ENCODE peak calls at places on chromosomes 6 and 20, in eight cellular contexts. One of them, this sample, is unnamed. For H3K4me1, the result is how much of the 10 kb centered on the place peaks cover.

GRCh38 chr6:92756912-92757311 is 662.4 kb downstream of the EPHA7 start:
- DNase-seq in adrenal gland: no peak
- DNase-seq in A549: no peak
- DNase-seq in pancreas: no peak
- DNase-seq in psoas muscle: no peak
- DNase-seq in heart left ventricle: no peak
- DNase-seq in IMR-90: peak
- DNase-seq in right lobe of liver: no peak
- DNase-seq in this sample: no peak

GRCh38 chr6:91565207-91565606 is 978.3 kb upstream of the MAP3K7 start:
- DNase-seq in right lobe of liver: no peak
- DNase-seq in IMR-90: no peak
- DNase-seq in pancreas: no peak
- DNase-seq in heart left ventricle: no peak
- DNase-seq in adrenal gland: no peak
- DNase-seq in psoas muscle: no peak
- DNase-seq in A549: no peak
- DNase-seq in this sample: no peak

GRCh38 chr6:109458774-109459531 is 3.4 kb upstream of the MICAL1 start:
- DNase-seq in IMR-90: no peak
- DNase-seq in right lobe of liver: no peak
- DNase-seq in adrenal gland: no peak
- DNase-seq in psoas muscle: no peak
- DNase-seq in heart left ventricle: no peak
- DNase-seq in A549: no peak
- DNase-seq in pancreas: no peak
- DNase-seq in this sample: no peak

GRCh38 chr6:1316482-1317220 is 4.8 kb downstream of the FOXQ1 start:
- DNase-seq in right lobe of liver: no peak
- DNase-seq in adrenal gland: peak
- DNase-seq in A549: no peak
- DNase-seq in psoas muscle: no peak
- DNase-seq in pancreas: peak
- DNase-seq in heart left ventricle: no peak
- DNase-seq in IMR-90: no peak
- DNase-seq in this sample: no peak

GRCh38 chr6:35687658-35688604 is 784 bp downstream of the FKBP5 start:
- DNase-seq in IMR-90: peak
- DNase-seq in pancreas: peak
- DNase-seq in adrenal gland: peak
- DNase-seq in right lobe of liver: peak
- DNase-seq in psoas muscle: peak
- DNase-seq in A549: peak
- DNase-seq in heart left ventricle: peak
- DNase-seq in this sample: peak

GRCh38 chr6:159582736-159583135 is 110.3 kb downstream of the SOD2 start:
- DNase-seq in right lobe of liver: no peak
- DNase-seq in psoas muscle: no peak
- DNase-seq in A549: no peak
- DNase-seq in heart left ventricle: no peak
- DNase-seq in adrenal gland: no peak
- DNase-seq in IMR-90: no peak
- DNase-seq in pancreas: no peak
- DNase-seq in this sample: no peak

GRCh38 chr20:17786221-17786718 is 86.5 kb downstream of the BANF2 start:
- DNase-seq in pancreas: no peak
- DNase-seq in psoas muscle: peak
- DNase-seq in heart left ventricle: peak
- DNase-seq in right lobe of liver: no peak
- DNase-seq in A549: no peak
- DNase-seq in adrenal gland: no peak
- DNase-seq in IMR-90: peak
- DNase-seq in this sample: no peak

GRCh38 chr6:132209351-132209750 is 191.9 kb downstream of the MOXD1 start:
- DNase-seq in A549: no peak
- DNase-seq in psoas muscle: no peak
- DNase-seq in adrenal gland: no peak
- DNase-seq in pancreas: no peak
- DNase-seq in IMR-90: no peak
- DNase-seq in right lobe of liver: no peak
- DNase-seq in heart left ventricle: no peak
- DNase-seq in this sample: no peak

GRCh38 chr20:10433623-10434466 is at the start of gene MKKS:
- DNase-seq in psoas muscle: peak
- DNase-seq in pancreas: peak
- DNase-seq in IMR-90: peak
- DNase-seq in A549: peak
- DNase-seq in right lobe of liver: peak
- DNase-seq in adrenal gland: peak
- DNase-seq in heart left ventricle: peak
- DNase-seq in this sample: peak

GRCh38 chr6:120869397-120869796 is 464.9 kb downstream of the TBC1D32 start:
- DNase-seq in IMR-90: no peak
- DNase-seq in pancreas: no peak
- DNase-seq in right lobe of liver: no peak
- DNase-seq in adrenal gland: no peak
- DNase-seq in A549: no peak
- DNase-seq in heart left ventricle: no peak
- DNase-seq in psoas muscle: no peak
- DNase-seq in this sample: no peak

GRCh38 chr6:36793296-36793912 is 45.8 kb downstream of the CPNE5 start:
- DNase-seq in A549: no peak
- DNase-seq in psoas muscle: no peak
- DNase-seq in heart left ventricle: no peak
- DNase-seq in adrenal gland: no peak
- DNase-seq in right lobe of liver: no peak
- DNase-seq in pancreas: no peak
- DNase-seq in IMR-90: no peak
- DNase-seq in this sample: no peak

GRCh38 chr6:33693186-33694158 is 18.0 kb downstream of the UQCC2 start:
- DNase-seq in pancreas: no peak
- DNase-seq in heart left ventricle: peak
- DNase-seq in IMR-90: no peak
- DNase-seq in adrenal gland: no peak
- DNase-seq in right lobe of liver: peak
- DNase-seq in A549: no peak
- DNase-seq in psoas muscle: no peak
- DNase-seq in this sample: no peak

GRCh38 chr6:111530777-111531176 is 47.8 kb upstream of the REV3L start:
- DNase-seq in psoas muscle: no peak
- DNase-seq in IMR-90: no peak
- DNase-seq in pancreas: no peak
- DNase-seq in heart left ventricle: no peak
- DNase-seq in adrenal gland: no peak
- DNase-seq in A549: no peak
- DNase-seq in right lobe of liver: no peak
- DNase-seq in this sample: no peak

GRCh38 chr20:41598719-41599118 is 19.5 kb downstream of the CHD6 start:
- DNase-seq in IMR-90: no peak
- DNase-seq in heart left ventricle: no peak
- DNase-seq in A549: no peak
- DNase-seq in right lobe of liver: no peak
- DNase-seq in adrenal gland: no peak
- DNase-seq in pancreas: no peak
- DNase-seq in psoas muscle: no peak
- DNase-seq in this sample: no peak

GRCh38 chr6:50956014-50956413 is 137.3 kb downstream of the TFAP2B start:
- DNase-seq in A549: no peak
- DNase-seq in adrenal gland: no peak
- DNase-seq in psoas muscle: no peak
- DNase-seq in right lobe of liver: no peak
- DNase-seq in pancreas: no peak
- DNase-seq in heart left ventricle: no peak
- DNase-seq in IMR-90: no peak
- DNase-seq in this sample: no peak
- H3K4me3 ChIP-seq in A549: no peak
- H3K4me3 ChIP-seq in adrenal gland: no peak
- H3K4me3 ChIP-seq in psoas muscle: no peak
- H3K4me3 ChIP-seq in right lobe of liver: no peak
- H3K4me3 ChIP-seq in pancreas: no peak
- H3K4me3 ChIP-seq in heart left ventricle: no peak
- H3K4me3 ChIP-seq in IMR-90: no peak
- H3K4me3 ChIP-seq in this sample: no peak

DNA sequence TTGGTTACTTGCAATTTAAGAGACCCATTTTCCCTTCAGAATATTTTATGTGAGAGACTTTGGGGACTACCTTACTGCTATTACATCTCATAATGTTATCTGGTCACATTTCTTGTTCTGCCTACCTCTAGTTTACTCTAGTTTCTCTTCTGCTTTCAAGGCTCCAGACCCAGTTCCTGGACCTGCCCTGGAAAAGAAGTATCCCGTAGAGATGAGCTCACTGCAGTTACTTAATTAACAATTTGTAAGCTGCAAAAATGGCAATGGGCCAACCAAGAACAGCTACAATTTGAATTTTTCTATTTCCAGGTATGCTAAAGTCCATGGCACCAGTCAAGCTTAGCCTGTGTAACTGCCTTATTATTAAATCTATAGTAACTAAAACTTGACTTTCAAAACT is 25.0 kb downstream of the TAB2 start:
- DNase-seq in A549: no peak
- DNase-seq in psoas muscle: no peak
- DNase-seq in pancreas: no peak
- DNase-seq in adrenal gland: no peak
- DNase-seq in right lobe of liver: no peak
- DNase-seq in heart left ventricle: no peak
- DNase-seq in IMR-90: no peak
- DNase-seq in this sample: no peak
- H3K4me1 ChIP-seq in A549: under half
- H3K4me1 ChIP-seq in psoas muscle: under half
- H3K4me1 ChIP-seq in pancreas: under half
- H3K4me1 ChIP-seq in adrenal gland: under half
- H3K4me1 ChIP-seq in right lobe of liver: under half
- H3K4me1 ChIP-seq in heart left ventricle: under half
- H3K4me1 ChIP-seq in IMR-90: under half
- H3K4me1 ChIP-seq in this sample: under half

GRCh38 chr6:77454386-77454785 is 8.9 kb downstream of the HTR1B start:
- DNase-seq in heart left ventricle: no peak
- DNase-seq in psoas muscle: no peak
- DNase-seq in right lobe of liver: no peak
- DNase-seq in A549: no peak
- DNase-seq in pancreas: no peak
- DNase-seq in adrenal gland: no peak
- DNase-seq in IMR-90: peak
- DNase-seq in this sample: no peak

GRCh38 chr6:77457720-77458349 is 5.5 kb downstream of the HTR1B start:
- DNase-seq in IMR-90: peak
- DNase-seq in psoas muscle: peak
- DNase-seq in adrenal gland: peak
- DNase-seq in pancreas: peak
- DNase-seq in heart left ventricle: peak
- DNase-seq in right lobe of liver: no peak
- DNase-seq in A549: peak
- DNase-seq in this sample: no peak

GRCh38 chr6:77458421-77458820 is 4.9 kb downstream of the HTR1B start:
- DNase-seq in pancreas: no peak
- DNase-seq in A549: no peak
- DNase-seq in psoas muscle: no peak
- DNase-seq in IMR-90: no peak
- DNase-seq in adrenal gland: no peak
- DNase-seq in heart left ventricle: no peak
- DNase-seq in right lobe of liver: no peak
- DNase-seq in this sample: no peak

GRCh38 chr6:77455271-77455670 is 8.0 kb downstream of the HTR1B start:
- DNase-seq in pancreas: no peak
- DNase-seq in right lobe of liver: no peak
- DNase-seq in psoas muscle: no peak
- DNase-seq in adrenal gland: no peak
- DNase-seq in heart left ventricle: no peak
- DNase-seq in IMR-90: peak
- DNase-seq in A549: no peak
- DNase-seq in this sample: no peak

DNA sequence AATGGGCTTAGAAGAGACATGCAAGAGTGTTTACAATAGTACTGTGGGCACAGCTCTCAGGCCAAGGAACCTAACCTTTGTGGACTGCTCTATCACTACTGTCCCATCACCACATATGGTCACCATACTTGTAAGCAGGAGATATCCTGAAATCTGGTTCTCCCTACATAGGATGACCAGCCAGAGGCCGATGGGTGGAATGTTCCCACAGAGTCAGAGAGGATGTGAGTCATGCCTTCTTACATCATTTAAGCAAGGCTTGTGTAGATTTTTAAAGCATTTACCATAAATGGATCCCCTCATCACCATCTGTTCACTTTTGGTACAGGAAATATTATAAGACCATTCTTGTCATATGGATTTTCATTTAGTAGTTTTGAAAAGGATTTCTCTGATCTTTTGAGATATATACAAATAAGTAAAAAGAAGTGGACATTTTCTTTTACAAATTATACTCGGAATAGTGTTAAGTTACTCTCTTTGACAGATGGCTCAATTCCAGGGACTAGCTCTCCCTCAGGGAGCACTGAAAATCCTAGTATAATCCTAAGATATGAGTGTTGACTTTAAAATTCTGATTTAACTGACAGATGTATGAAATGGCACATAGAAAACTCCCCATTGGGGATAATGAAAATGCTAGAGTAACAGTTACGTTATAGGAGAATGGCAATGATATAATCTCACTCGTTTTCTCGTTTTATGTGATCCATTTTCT is 6.6 kb downstream of the HTR1B start:
- DNase-seq in right lobe of liver: no peak
- DNase-seq in adrenal gland: peak
- DNase-seq in pancreas: no peak
- DNase-seq in IMR-90: peak
- DNase-seq in A549: peak
- DNase-seq in psoas muscle: peak
- DNase-seq in heart left ventricle: no peak
- DNase-seq in this sample: no peak
- H3K4me3 ChIP-seq in right lobe of liver: no peak
- H3K4me3 ChIP-seq in adrenal gland: no peak
- H3K4me3 ChIP-seq in pancreas: no peak
- H3K4me3 ChIP-seq in IMR-90: no peak
- H3K4me3 ChIP-seq in A549: no peak
- H3K4me3 ChIP-seq in psoas muscle: no peak
- H3K4me3 ChIP-seq in heart left ventricle: no peak
- H3K4me3 ChIP-seq in this sample: no peak

DNA sequence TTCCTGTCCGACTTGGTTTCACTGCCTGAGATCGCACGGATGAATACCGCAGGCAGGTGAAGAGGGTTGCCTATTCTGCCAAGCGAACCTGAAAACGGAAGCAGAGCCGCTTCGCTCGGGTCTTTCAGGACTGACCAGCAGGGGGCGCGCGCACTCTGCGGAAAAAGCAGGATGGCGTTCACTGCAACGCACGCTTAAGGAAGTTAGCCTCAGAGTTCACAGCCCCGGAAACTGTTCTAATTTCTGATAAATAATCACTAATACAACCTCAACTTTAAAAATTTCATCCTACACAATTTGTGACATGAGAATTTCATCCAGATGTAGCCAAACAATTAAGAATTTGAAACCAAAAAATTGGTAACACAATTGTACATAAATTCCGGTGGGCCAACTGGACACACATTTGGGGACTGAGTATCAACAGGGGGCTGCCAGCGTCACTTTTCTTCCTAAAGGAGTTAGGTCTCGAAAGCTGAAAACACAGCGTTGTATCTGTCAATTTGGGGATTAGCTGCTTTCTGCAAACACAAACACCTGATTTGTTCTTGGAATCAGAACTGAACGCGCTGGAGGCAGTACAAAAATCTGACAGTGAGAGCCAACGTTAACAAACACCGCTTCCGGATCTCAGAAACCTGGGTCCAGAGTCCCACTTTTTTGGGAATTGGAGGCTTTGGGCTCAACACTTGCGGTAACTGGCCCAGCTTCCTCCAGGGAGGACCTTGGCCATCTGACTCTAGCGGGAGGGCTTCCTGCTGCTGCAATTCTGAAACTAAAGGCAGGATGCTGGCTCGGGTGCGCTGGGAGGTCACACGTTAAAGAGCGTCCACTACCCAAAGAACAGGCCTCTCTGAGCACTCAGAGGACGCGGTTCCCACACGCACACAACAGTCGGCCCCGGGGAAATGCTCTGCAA is 8.8 kb downstream of the PXDC1 start:
- DNase-seq in A549: peak
- DNase-seq in adrenal gland: peak
- DNase-seq in right lobe of liver: peak
- DNase-seq in psoas muscle: peak
- DNase-seq in pancreas: peak
- DNase-seq in heart left ventricle: peak
- DNase-seq in IMR-90: peak
- DNase-seq in this sample: peak
- H3K4me1 ChIP-seq in A549: under half
- H3K4me1 ChIP-seq in adrenal gland: under half
- H3K4me1 ChIP-seq in right lobe of liver: under half
- H3K4me1 ChIP-seq in psoas muscle: half or more
- H3K4me1 ChIP-seq in pancreas: under half
- H3K4me1 ChIP-seq in heart left ventricle: half or more
- H3K4me1 ChIP-seq in IMR-90: under half
- H3K4me1 ChIP-seq in this sample: under half